ENCODE peak calls at places on chromosomes 1 and 21, in ten cellular contexts. One of them, this sample, is unnamed.

GRCh38 chr1:19054216-19054615 is 97.7 kb upstream of the IFFO2 start:
- DNase-seq in foreskin fibroblast: no peak
- DNase-seq in IMR-90: no peak
- DNase-seq in prostate gland: no peak
- DNase-seq in H7: peak
- DNase-seq in heart left ventricle: no peak
- DNase-seq in right cardiac atrium: no peak
- DNase-seq in breast epithelium: no peak
- DNase-seq in heart right ventricle: no peak
- DNase-seq in CD8-positive, alpha-beta memory T cell: no peak
- DNase-seq in this sample: no peak

GRCh38 chr1:157274698-157275534 is 136.7 kb upstream of the ETV3 start:
- DNase-seq in foreskin fibroblast: peak
- DNase-seq in IMR-90: peak
- DNase-seq in prostate gland: no peak
- DNase-seq in H7: no peak
- DNase-seq in heart left ventricle: no peak
- DNase-seq in right cardiac atrium: no peak
- DNase-seq in breast epithelium: no peak
- DNase-seq in heart right ventricle: no peak
- DNase-seq in CD8-positive, alpha-beta memory T cell: no peak
- DNase-seq in this sample: peak

GRCh38 chr1:95067069-95067468 is 5.7 kb downstream of the ALG14 start:
- DNase-seq in foreskin fibroblast: no peak
- DNase-seq in IMR-90: no peak
- DNase-seq in prostate gland: no peak
- DNase-seq in H7: no peak
- DNase-seq in heart left ventricle: no peak
- DNase-seq in right cardiac atrium: no peak
- DNase-seq in breast epithelium: no peak
- DNase-seq in heart right ventricle: no peak
- DNase-seq in CD8-positive, alpha-beta memory T cell: no peak
- DNase-seq in this sample: no peak

GRCh38 chr1:36154765-36155559 is 998 bp upstream of the MAP7D1 start:
- DNase-seq in foreskin fibroblast: peak
- DNase-seq in IMR-90: no peak
- DNase-seq in prostate gland: no peak
- DNase-seq in H7: peak
- DNase-seq in heart left ventricle: peak
- DNase-seq in right cardiac atrium: peak
- DNase-seq in breast epithelium: no peak
- DNase-seq in heart right ventricle: no peak
- DNase-seq in CD8-positive, alpha-beta memory T cell: no peak
- DNase-seq in this sample: no peak

GRCh38 chr1:100145116-100145515 is 12.2 kb downstream of the TRMT13 start:
- DNase-seq in foreskin fibroblast: no peak
- DNase-seq in IMR-90: peak
- DNase-seq in prostate gland: no peak
- DNase-seq in H7: no peak
- DNase-seq in heart left ventricle: no peak
- DNase-seq in right cardiac atrium: no peak
- DNase-seq in breast epithelium: no peak
- DNase-seq in heart right ventricle: no peak
- DNase-seq in CD8-positive, alpha-beta memory T cell: no peak
- DNase-seq in this sample: no peak

GRCh38 chr1:47913225-47913823 is 83.9 kb downstream of the TRABD2B start:
- DNase-seq in foreskin fibroblast: no peak
- DNase-seq in IMR-90: no peak
- DNase-seq in prostate gland: no peak
- DNase-seq in H7: no peak
- DNase-seq in heart left ventricle: no peak
- DNase-seq in right cardiac atrium: no peak
- DNase-seq in breast epithelium: no peak
- DNase-seq in heart right ventricle: no peak
- DNase-seq in CD8-positive, alpha-beta memory T cell: no peak
- DNase-seq in this sample: no peak

GRCh38 chr1:169106095-169106920 is at the start of gene ATP1B1:
- DNase-seq in foreskin fibroblast: peak
- DNase-seq in IMR-90: peak
- DNase-seq in prostate gland: peak
- DNase-seq in H7: peak
- DNase-seq in heart left ventricle: peak
- DNase-seq in right cardiac atrium: peak
- DNase-seq in breast epithelium: peak
- DNase-seq in heart right ventricle: peak
- DNase-seq in CD8-positive, alpha-beta memory T cell: peak
- DNase-seq in this sample: peak

GRCh38 chr1:169052727-169053126 is 53.8 kb upstream of the ATP1B1 start:
- DNase-seq in foreskin fibroblast: no peak
- DNase-seq in IMR-90: no peak
- DNase-seq in prostate gland: no peak
- DNase-seq in H7: no peak
- DNase-seq in heart left ventricle: no peak
- DNase-seq in right cardiac atrium: no peak
- DNase-seq in breast epithelium: no peak
- DNase-seq in heart right ventricle: no peak
- DNase-seq in CD8-positive, alpha-beta memory T cell: no peak
- DNase-seq in this sample: no peak

GRCh38 chr1:214124915-214125314 is 137.1 kb downstream of the PROX1 start:
- DNase-seq in foreskin fibroblast: no peak
- DNase-seq in IMR-90: no peak
- DNase-seq in prostate gland: no peak
- DNase-seq in H7: no peak
- DNase-seq in heart left ventricle: no peak
- DNase-seq in right cardiac atrium: no peak
- DNase-seq in breast epithelium: no peak
- DNase-seq in heart right ventricle: no peak
- DNase-seq in CD8-positive, alpha-beta memory T cell: no peak
- DNase-seq in this sample: no peak

GRCh38 chr1:200226969-200227303 is 182.9 kb downstream of the ZNF281 start:
- DNase-seq in foreskin fibroblast: no peak
- DNase-seq in IMR-90: no peak
- DNase-seq in prostate gland: no peak
- DNase-seq in H7: no peak
- DNase-seq in heart left ventricle: no peak
- DNase-seq in right cardiac atrium: no peak
- DNase-seq in breast epithelium: no peak
- DNase-seq in heart right ventricle: no peak
- DNase-seq in CD8-positive, alpha-beta memory T cell: no peak
- DNase-seq in this sample: no peak

GRCh38 chr1:85465099-85465790 is at the start of gene DDAH1:
- DNase-seq in foreskin fibroblast: peak
- DNase-seq in IMR-90: peak
- DNase-seq in prostate gland: peak
- DNase-seq in H7: peak
- DNase-seq in heart left ventricle: peak
- DNase-seq in right cardiac atrium: peak
- DNase-seq in breast epithelium: peak
- DNase-seq in heart right ventricle: peak
- DNase-seq in CD8-positive, alpha-beta memory T cell: no peak
- DNase-seq in this sample: peak

GRCh38 chr1:38082678-38083317 is 36.2 kb upstream of the POU3F1 start:
- DNase-seq in foreskin fibroblast: no peak
- DNase-seq in IMR-90: no peak
- DNase-seq in prostate gland: peak
- DNase-seq in H7: no peak
- DNase-seq in heart left ventricle: no peak
- DNase-seq in right cardiac atrium: no peak
- DNase-seq in breast epithelium: no peak
- DNase-seq in heart right ventricle: no peak
- DNase-seq in CD8-positive, alpha-beta memory T cell: no peak
- DNase-seq in this sample: no peak

GRCh38 chr1:221555689-221556433 is 186.0 kb downstream of the DUSP10 start:
- DNase-seq in foreskin fibroblast: no peak
- DNase-seq in IMR-90: no peak
- DNase-seq in prostate gland: no peak
- DNase-seq in H7: no peak
- DNase-seq in heart left ventricle: no peak
- DNase-seq in right cardiac atrium: no peak
- DNase-seq in breast epithelium: no peak
- DNase-seq in heart right ventricle: no peak
- DNase-seq in CD8-positive, alpha-beta memory T cell: no peak
- DNase-seq in this sample: no peak

GRCh38 chr1:201020647-201021332 is 2.7 kb downstream of the KIF21B start:
- DNase-seq in foreskin fibroblast: no peak
- DNase-seq in IMR-90: no peak
- DNase-seq in prostate gland: no peak
- DNase-seq in H7: peak
- DNase-seq in heart left ventricle: no peak
- DNase-seq in right cardiac atrium: no peak
- DNase-seq in breast epithelium: no peak
- DNase-seq in heart right ventricle: no peak
- DNase-seq in CD8-positive, alpha-beta memory T cell: peak
- DNase-seq in this sample: no peak

GRCh38 chr1:218460367-218460766 is 115.2 kb downstream of the TGFB2 start:
- DNase-seq in foreskin fibroblast: peak
- DNase-seq in IMR-90: peak
- DNase-seq in prostate gland: no peak
- DNase-seq in H7: peak
- DNase-seq in heart left ventricle: peak
- DNase-seq in right cardiac atrium: no peak
- DNase-seq in breast epithelium: peak
- DNase-seq in heart right ventricle: peak
- DNase-seq in CD8-positive, alpha-beta memory T cell: no peak
- DNase-seq in this sample: peak

GRCh38 chr1:32273389-32274208 is 18.3 kb upstream of the HDAC1 start:
- DNase-seq in foreskin fibroblast: no peak
- DNase-seq in IMR-90: peak
- DNase-seq in prostate gland: no peak
- DNase-seq in H7: peak
- DNase-seq in heart left ventricle: no peak
- DNase-seq in right cardiac atrium: no peak
- DNase-seq in breast epithelium: no peak
- DNase-seq in heart right ventricle: no peak
- DNase-seq in CD8-positive, alpha-beta memory T cell: peak
- DNase-seq in this sample: no peak
- H3K4me3 ChIP-seq in foreskin fibroblast: no peak
- H3K4me3 ChIP-seq in IMR-90: no peak
- H3K4me3 ChIP-seq in prostate gland: no peak
- H3K4me3 ChIP-seq in H7: peak
- H3K4me3 ChIP-seq in heart left ventricle: no peak
- H3K4me3 ChIP-seq in right cardiac atrium: no peak
- H3K4me3 ChIP-seq in breast epithelium: no peak
- H3K4me3 ChIP-seq in heart right ventricle: no peak
- H3K4me3 ChIP-seq in CD8-positive, alpha-beta memory T cell: peak
- H3K4me3 ChIP-seq in this sample: no peak

DNA sequence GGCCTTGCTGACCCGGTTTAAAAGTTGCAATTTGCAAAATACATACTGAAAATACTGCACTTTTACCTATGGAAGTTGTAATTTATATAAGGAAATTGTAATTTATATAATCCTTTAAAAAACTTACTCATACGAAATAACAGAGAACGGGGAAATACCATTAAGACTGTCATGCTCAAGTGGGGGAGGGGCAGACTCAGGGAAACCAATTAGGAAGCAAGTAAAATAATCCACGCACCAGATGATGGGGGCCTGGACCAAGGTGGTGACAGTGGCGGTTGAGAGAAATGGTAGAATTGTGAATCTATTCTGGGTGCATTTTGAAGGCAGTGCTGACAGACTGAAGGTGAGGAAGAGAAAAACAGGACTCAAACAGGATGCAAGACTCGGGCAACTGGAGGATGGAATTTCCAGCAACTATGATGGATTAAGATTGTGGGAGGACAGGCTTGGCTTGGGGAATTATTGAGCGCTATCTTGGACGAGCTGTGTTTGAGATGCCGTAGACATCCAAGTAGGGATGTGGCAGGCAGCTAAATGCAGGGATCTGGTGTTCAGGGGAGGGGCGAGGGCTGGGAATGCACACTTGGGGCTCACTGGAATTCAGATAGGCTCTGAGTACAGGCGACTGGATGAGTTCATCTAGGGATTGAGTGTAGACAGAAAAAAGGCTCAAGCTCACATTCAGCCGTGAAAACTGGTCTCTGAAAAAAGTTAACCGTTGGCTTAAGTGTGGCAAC is 1.0 kb downstream of the LCA5L start:
- DNase-seq in foreskin fibroblast: peak
- DNase-seq in IMR-90: peak
- DNase-seq in prostate gland: no peak
- DNase-seq in H7: no peak
- DNase-seq in heart left ventricle: no peak
- DNase-seq in right cardiac atrium: no peak
- DNase-seq in breast epithelium: no peak
- DNase-seq in heart right ventricle: no peak
- DNase-seq in CD8-positive, alpha-beta memory T cell: no peak
- DNase-seq in this sample: peak
- H3K4me3 ChIP-seq in foreskin fibroblast: peak
- H3K4me3 ChIP-seq in IMR-90: peak
- H3K4me3 ChIP-seq in prostate gland: peak
- H3K4me3 ChIP-seq in H7: peak
- H3K4me3 ChIP-seq in heart left ventricle: peak
- H3K4me3 ChIP-seq in right cardiac atrium: peak
- H3K4me3 ChIP-seq in breast epithelium: peak
- H3K4me3 ChIP-seq in heart right ventricle: peak
- H3K4me3 ChIP-seq in CD8-positive, alpha-beta memory T cell: peak
- H3K4me3 ChIP-seq in this sample: peak

GRCh38 chr21:39316062-39316461 is 2.6 kb upstream of the BRWD1 start:
- DNase-seq in foreskin fibroblast: no peak
- DNase-seq in IMR-90: no peak
- DNase-seq in prostate gland: no peak
- DNase-seq in H7: no peak
- DNase-seq in heart left ventricle: no peak
- DNase-seq in right cardiac atrium: no peak
- DNase-seq in breast epithelium: no peak
- DNase-seq in heart right ventricle: no peak
- DNase-seq in CD8-positive, alpha-beta memory T cell: peak
- DNase-seq in this sample: no peak
- H3K4me3 ChIP-seq in foreskin fibroblast: no peak
- H3K4me3 ChIP-seq in IMR-90: no peak
- H3K4me3 ChIP-seq in prostate gland: no peak
- H3K4me3 ChIP-seq in H7: no peak
- H3K4me3 ChIP-seq in heart left ventricle: no peak
- H3K4me3 ChIP-seq in right cardiac atrium: no peak
- H3K4me3 ChIP-seq in breast epithelium: no peak
- H3K4me3 ChIP-seq in heart right ventricle: no peak
- H3K4me3 ChIP-seq in CD8-positive, alpha-beta memory T cell: no peak
- H3K4me3 ChIP-seq in this sample: no peak

DNA sequence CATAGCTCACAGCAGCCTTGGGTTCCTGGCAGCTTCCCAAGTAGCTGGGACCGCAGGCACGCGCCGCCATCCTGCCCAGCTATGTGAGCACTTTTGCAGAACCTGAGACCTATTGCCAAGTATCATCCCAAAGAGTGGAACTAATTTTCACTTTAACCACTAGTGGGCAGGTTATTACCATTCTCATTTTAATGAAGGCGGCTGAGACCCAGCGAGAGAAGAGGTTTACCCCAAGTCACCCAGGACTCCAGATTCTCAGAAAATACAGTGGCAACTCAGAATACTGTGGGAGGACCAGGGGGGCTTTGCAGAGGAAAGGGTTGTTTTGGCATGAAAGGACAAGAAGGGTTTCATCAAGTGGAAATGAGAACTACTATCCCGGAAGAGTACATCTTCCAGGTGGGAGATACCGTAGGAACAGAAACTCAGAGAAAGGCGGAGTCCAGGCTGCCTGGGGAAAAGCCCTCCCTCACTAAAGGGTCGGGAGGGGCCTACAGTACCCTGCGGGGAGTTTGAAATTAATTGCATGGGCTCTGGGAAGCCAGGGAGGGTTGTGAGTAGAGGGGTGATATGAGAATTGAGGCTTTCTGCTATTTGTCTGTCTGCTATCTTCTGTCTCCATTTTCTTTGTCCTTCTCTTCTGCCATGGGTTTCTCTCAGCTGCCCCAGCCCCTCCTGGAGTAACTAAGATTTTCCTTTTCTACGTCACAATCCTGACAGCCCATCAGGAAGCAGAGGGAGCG is 7.2 kb upstream of the SEMA4A start:
- DNase-seq in foreskin fibroblast: peak
- DNase-seq in IMR-90: peak
- DNase-seq in prostate gland: peak
- DNase-seq in H7: peak
- DNase-seq in heart left ventricle: peak
- DNase-seq in right cardiac atrium: peak
- DNase-seq in breast epithelium: peak
- DNase-seq in heart right ventricle: peak
- DNase-seq in CD8-positive, alpha-beta memory T cell: peak
- DNase-seq in this sample: peak
- H3K4me3 ChIP-seq in foreskin fibroblast: no peak
- H3K4me3 ChIP-seq in IMR-90: no peak
- H3K4me3 ChIP-seq in prostate gland: no peak
- H3K4me3 ChIP-seq in H7: no peak
- H3K4me3 ChIP-seq in heart left ventricle: no peak
- H3K4me3 ChIP-seq in right cardiac atrium: no peak
- H3K4me3 ChIP-seq in breast epithelium: peak
- H3K4me3 ChIP-seq in heart right ventricle: peak
- H3K4me3 ChIP-seq in CD8-positive, alpha-beta memory T cell: peak
- H3K4me3 ChIP-seq in this sample: peak